ENCODE peak calls at places on chromosome 16, in four cellular contexts. B is ACHN; W is stimulated activated CD4-positive, alpha-beta T cell treated with anti-CD3 and anti-CD28 coated beads, Interleukin-12 subunit alpha, Interleukin-12 subunit beta, amount 100 ng/mL, for 24 hours; P is GM19239. E is an unnamed sample.

GRCh38 chr16:11627822-11628457 is 40.3 kb upstream of the SNN start:
- DNase-seq in B (no peak), W (no peak), P (no peak), E (no peak)

GRCh38 chr16:30621765-30622164 is 11.6 kb upstream of the ZNF689 start:
- DNase-seq in B (no peak), W (no peak), P (no peak), E (no peak)

GRCh38 chr16:75093598-75094540 is 22.7 kb downstream of the LDHD start:
- DNase-seq in B (no peak), W (no peak), P (no peak), E (no peak)

GRCh38 chr16:6777624-6778023 is 555.0 kb upstream of the RBFOX1 start:
- DNase-seq in B (peak; percentile 37), W (no peak), P (no peak), E (no peak)

GRCh38 chr16:14186007-14186953 is 115.2 kb downstream of the MRTFB start:
- DNase-seq in B (peak; percentile 68), W (no peak), P (no peak), E (no peak)

GRCh38 chr16:89422527-89422904 is 67.8 kb downstream of the ANKRD11 start:
- DNase-seq in B (no peak), W (no peak), P (peak; percentile 54), E (peak; percentile 45)

GRCh38 chr16:23006380-23006779 is 142.9 kb downstream of the USP31 start:
- DNase-seq in B (no peak), W (no peak), P (no peak), E (no peak)

GRCh38 chr16:55039931-55040330 is 109.3 kb downstream of the IRX5 start:
- DNase-seq in B (no peak), W (no peak), P (no peak), E (no peak)

GRCh38 chr16:86259499-86259898 is 250.8 kb upstream of the FOXF1 start:
- DNase-seq in B (no peak), W (no peak), P (no peak), E (no peak)

GRCh38 chr16:11672206-11673090 is 4.2 kb downstream of the SNN start:
- DNase-seq in B (no peak), W (no peak), P (no peak), E (no peak)

GRCh38 chr16:23835390-23836077 is at the start of gene PRKCB:
- DNase-seq in B (peak; percentile 15), W (peak; percentile 84), P (peak; percentile 88), E (peak; percentile 86)

GRCh38 chr16:57970971-57971370 is at the start of gene CNGB1:
- DNase-seq in B (no peak), W (no peak), P (no peak), E (no peak)

GRCh38 chr16:48492131-48492530 is 106.9 kb upstream of the SIAH1 start:
- DNase-seq in B (no peak), W (no peak), P (no peak), E (no peak)

GRCh38 chr16:82061861-82062525 is 26.9 kb downstream of the HSD17B2 start:
- DNase-seq in B (peak; percentile 60), W (no peak), P (peak; percentile 21), E (no peak)

E was measured in stimulated activated CD8-positive, alpha-beta memory T cell treated with anti-CD3 and anti-CD28 coated beads, Interleukin-15, amount 100 ng/mL, for 48 hours.